ENCODE peak calls at places on chromosomes 2 and 18, in six cellular contexts. I is body of pancreas, W is IMR-90, L is A549, E is adrenal gland, R is thyroid gland. V is an unnamed sample.

GRCh38 chr18:11147962-11148654 is 1.3 kb downstream of the PIEZO2 start:
- DNase-seq in E (no peak), I (no peak), L (no peak), R (no peak), W (no peak), V (no peak)

GRCh38 chr2:241861264-241861663 is 2.6 kb upstream of the PDCD1 start:
- DNase-seq in L (no peak), R (no peak), E (no peak), I (no peak), W (no peak), V (no peak)

GRCh38 chr2:160427629-160428424 is 65.8 kb downstream of the RBMS1 start:
- DNase-seq in W (peak), E (no peak), I (peak), L (no peak), R (no peak), V (no peak)

GRCh38 chr2:46431481-46432235 is 47.7 kb upstream of the TMEM247 start:
- DNase-seq in R (no peak), L (no peak), I (no peak), E (no peak), W (peak), V (no peak)

GRCh38 chr18:75799449-75800330 is 372.2 kb upstream of the SMIM21 start:
- DNase-seq in E (no peak), L (no peak), R (peak), W (no peak), I (peak), V (no peak)

GRCh38 chr2:190165491-190165890 is 103.0 kb upstream of the MSTN start:
- DNase-seq in R (no peak), W (no peak), E (no peak), I (no peak), L (no peak), V (no peak)

GRCh38 chr18:30376515-30376914 is 666.0 kb downstream of the DSC3 start:
- DNase-seq in I (no peak), W (no peak), E (no peak), L (no peak), R (no peak), V (no peak)

GRCh38 chr2:147989809-147990403 is 30.6 kb downstream of the ORC4 start:
- DNase-seq in E (peak), L (peak), W (peak), R (peak), I (peak), V (no peak)

GRCh38 chr2:174344716-174345472 is 10.1 kb downstream of the SP9 start:
- DNase-seq in L (no peak), E (no peak), W (peak), R (no peak), I (no peak), V (no peak)

GRCh38 chr2:204483497-204484164 is 61.6 kb upstream of the PARD3B start:
- DNase-seq in I (peak), L (no peak), E (no peak), R (peak), W (no peak), V (no peak)

GRCh38 chr18:79404567-79404910 is 8.8 kb downstream of the NFATC1 start:
- DNase-seq in E (no peak), W (no peak), L (no peak), I (no peak), R (no peak), V (peak)

GRCh38 chr2:153431114-153431513 is 47.4 kb downstream of the RPRM start:
- DNase-seq in W (no peak), R (no peak), L (no peak), E (no peak), I (no peak), V (no peak)

GRCh38 chr18:2898131-2898640 is 51.4 kb downstream of the EMILIN2 start:
- DNase-seq in W (peak), E (peak), L (no peak), I (no peak), R (no peak), V (no peak)

GRCh38 chr18:3380384-3380961 is 69.5 kb upstream of the TGIF1 start:
- DNase-seq in E (no peak), L (peak), W (peak), I (peak), R (no peak), V (no peak)

GRCh38 chr18:1014951-1015627 is 110.4 kb downstream of the ADCYAP1 start:
- DNase-seq in W (no peak), L (no peak), I (no peak), E (no peak), R (peak), V (no peak)

GRCh38 chr2:53095664-53096063 is 671.9 kb upstream of the CHAC2 start:
- DNase-seq in R (no peak), I (peak), E (no peak), L (no peak), W (no peak), V (no peak)

GRCh38 chr18:50614838-50615237 is 55.0 kb downstream of the MAPK4 start:
- DNase-seq in E (peak), I (peak), W (no peak), R (peak), L (no peak), V (no peak)

GRCh38 chr2:186460465-186460864 is 25.6 kb upstream of the ZC3H15 start:
- DNase-seq in L (no peak), E (no peak), R (no peak), I (no peak), W (peak), V (no peak)

GRCh38 chr18:28149810-28150420 is 27.0 kb downstream of the CDH2 start:
- DNase-seq in I (no peak), W (no peak), R (peak), L (no peak), E (no peak), V (no peak)

GRCh38 chr2:203786912-203787311 is 80.5 kb downstream of the CD28 start:
- DNase-seq in L (no peak), E (no peak), W (peak), R (no peak), I (peak), V (no peak)

GRCh38 chr18:42760290-42760689 is 355.2 kb downstream of the RIT2 start:
- DNase-seq in I (no peak), R (no peak), L (no peak), W (no peak), E (no peak), V (no peak)

GRCh38 chr18:57208056-57208455 is 61.2 kb downstream of the BOD1L2 start:
- DNase-seq in I (no peak), R (no peak), W (no peak), L (no peak), E (no peak), V (no peak)

GRCh38 chr18:12843420-12844346 is 40.4 kb downstream of the PTPN2 start:
- DNase-seq in W (no peak), I (no peak), R (no peak), E (no peak), L (no peak), V (no peak)

GRCh38 chr2:190447766-190448165 is 39.6 kb downstream of the MFSD6 start:
- DNase-seq in R (no peak), W (no peak), E (no peak), I (no peak), L (no peak), V (no peak)

GRCh38 chr2:70687461-70687795 is 80.6 kb downstream of the ADD2 start:
- DNase-seq in R (no peak), L (no peak), E (no peak), W (no peak), I (no peak), V (no peak)

GRCh38 chr18:36454258-36454657 is 156.7 kb downstream of the FHOD3 start:
- DNase-seq in I (no peak), L (no peak), E (no peak), W (no peak), R (no peak), V (no peak)

GRCh38 chr2:212548459-212548815 is 9.8 kb upstream of the ERBB4 start:
- DNase-seq in L (no peak), E (no peak), I (peak), R (peak), W (peak), V (no peak)

GRCh38 chr2:11368059-11368572 is 23.7 kb upstream of the ROCK2 start:
- DNase-seq in I (no peak), E (no peak), R (peak), W (no peak), L (no peak), V (no peak)

GRCh38 chr18:80202264-80202998 is 44.9 kb downstream of the PARD6G start:
- DNase-seq in W (no peak), L (no peak), R (no peak), E (no peak), I (no peak), V (no peak)

GRCh38 chr2:1499033-1499795 is 86.0 kb downstream of the TPO start:
- DNase-seq in I (no peak), L (no peak), W (no peak), R (peak), E (no peak), V (no peak)

GRCh38 chr2:180554330-180554729 is 426.1 kb upstream of the UBE2E3 start:
- DNase-seq in I (no peak), E (no peak), L (no peak), W (no peak), R (no peak), V (no peak)

GRCh38 chr2:189164732-189165131 is 14.8 kb downstream of the COL5A2 start:
- DNase-seq in W (peak), R (peak), L (no peak), I (no peak), E (no peak), V (no peak)

GRCh38 chr2:197838036-197838435 is 33.6 kb downstream of the PLCL1 start:
- DNase-seq in R (no peak), L (no peak), I (no peak), E (no peak), W (peak), V (no peak)

GRCh38 chr2:11865378-11865777 is 118.9 kb downstream of the LPIN1 start:
- DNase-seq in R (no peak), I (no peak), W (no peak), E (no peak), L (no peak), V (no peak)

GRCh38 chr2:7951001-7951400 is 730.9 kb upstream of the ID2 start:
- DNase-seq in I (no peak), E (no peak), R (no peak), W (no peak), L (no peak), V (no peak)
- TF ChIP-seq POLR2A in I (no peak), E (no peak), R (no peak), W (no peak), L (no peak), V (no peak)

GRCh38 chr2:229922449-229923386 is at the start of gene FBXO36:
- DNase-seq in I (peak), R (peak), W (peak), L (peak), E (peak), V (peak)

GRCh38 chr2:229920011-229920781 is 1.6 kb downstream of the TRIP12 start:
- DNase-seq in R (peak), L (no peak), E (peak), W (no peak), I (peak), V (peak)

GRCh38 chr2:229921892-229922448 is at the start of gene TRIP12:
- DNase-seq in R (peak), L (peak), E (peak), W (peak), I (peak), V (peak)

GRCh38 chr2:229917793-229918192 is 4.0 kb downstream of the TRIP12 start:
- DNase-seq in E (no peak), L (no peak), W (no peak), I (no peak), R (no peak), V (no peak)

GRCh38 chr2:229921101-229921891 is 513 bp downstream of the TRIP12 start:
- DNase-seq in R (peak), W (peak), E (peak), L (peak), I (peak), V (peak)
- H3K27ac ChIP-seq in R (peak), W (peak), E (peak), L (peak), I (peak), V (peak)

GRCh38 chr2:20617892-20618467 is 32.9 kb downstream of the HS1BP3 start:
- DNase-seq in W (peak), I (peak), R (peak), L (peak), E (peak), V (peak)
- TF ChIP-seq POLR2A in W (peak), I (no peak), R (peak), L (peak), E (no peak), V (no peak)

GRCh38 chr2:216992056-216992455 is 132.2 kb upstream of the TNP1 start:
- DNase-seq in W (no peak), R (no peak), L (no peak), I (no peak), E (no peak), V (no peak)
- H3K27ac ChIP-seq in W (peak), R (no peak), L (no peak), I (no peak), E (peak), V (no peak)

DNA sequence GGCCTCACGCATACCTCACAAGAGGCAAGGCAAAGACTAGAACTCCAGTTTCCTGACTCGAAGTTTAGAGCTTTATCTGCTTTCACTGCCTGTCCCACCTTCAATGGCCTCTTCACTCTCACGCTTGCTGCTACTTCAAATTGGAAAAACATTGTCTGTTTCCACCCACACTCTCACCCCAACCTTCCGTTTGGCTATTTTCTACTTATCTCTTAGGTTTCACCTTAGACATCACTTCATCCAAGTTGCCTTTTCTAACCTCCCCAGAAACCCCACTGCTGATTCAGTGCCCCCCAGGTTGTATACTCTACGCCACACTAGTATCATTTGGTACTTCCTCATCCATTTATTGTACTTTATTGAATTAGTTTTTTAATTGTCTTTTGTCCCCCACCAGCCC is 5.2 kb upstream of the MBD2 start:
- DNase-seq in R (no peak), W (no peak), I (no peak), L (no peak), E (no peak), V (no peak)
- TF ChIP-seq POLR2A in R (no peak), W (no peak), I (no peak), L (no peak), E (no peak), V (no peak)

DNA sequence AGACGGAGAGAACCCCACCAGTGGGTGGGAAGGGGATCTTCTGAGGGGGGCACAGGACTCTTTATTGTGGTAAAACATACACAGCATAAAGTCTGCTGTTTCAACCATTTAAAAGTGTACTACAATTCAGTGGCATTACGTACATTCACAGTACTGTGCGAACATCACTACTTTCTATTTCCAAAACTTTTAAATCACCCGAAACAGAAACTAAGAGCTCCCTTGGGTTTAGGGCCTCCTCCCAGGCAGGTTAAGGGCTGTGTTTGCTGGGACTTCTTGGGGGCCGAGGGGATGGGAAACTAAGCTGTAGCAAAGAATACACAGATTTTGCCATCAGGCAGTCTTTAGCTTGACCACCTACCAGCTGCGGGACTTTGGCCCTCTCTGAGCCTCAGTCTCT is 242.0 kb downstream of the HAUS1 start:
- DNase-seq in I (no peak), W (no peak), R (no peak), L (no peak), E (no peak), V (no peak)
- H3K27ac ChIP-seq in I (no peak), W (no peak), R (no peak), L (no peak), E (no peak), V (no peak)

DNA sequence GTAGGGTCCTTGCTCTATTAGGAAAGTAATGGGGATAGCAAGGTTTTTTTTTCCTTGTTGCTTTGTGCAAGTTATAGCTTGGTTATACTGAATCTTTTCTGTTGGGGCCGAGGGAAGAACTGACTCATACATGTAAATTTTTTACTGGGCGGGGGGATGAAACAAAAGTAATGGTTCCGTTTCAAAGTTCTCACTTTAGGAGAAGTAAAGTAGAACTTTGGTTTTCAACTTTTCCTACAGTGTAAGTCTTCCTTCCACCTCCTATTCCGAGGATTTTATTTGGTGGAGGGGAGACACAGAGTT is 1.1 kb downstream of the AFTPH start:
- DNase-seq in E (peak), W (peak), L (no peak), I (peak), R (no peak), V (peak)
- TF ChIP-seq POLR2A in E (no peak), W (no peak), L (no peak), I (no peak), R (no peak), V (no peak)

V was measured in Peyer's patch.